ENCODE peak calls at places on chromosomes 2 and 18, in seven cellular contexts. L is upper lobe of right lung, U is GM06990, S is ovary, Q is spleen, O is fibroblast of pulmonary artery, N is heart right ventricle. R is an unnamed sample.

GRCh38 chr2:210616074-210616473 is 59.7 kb downstream of the CPS1 start:
- DNase-seq in L (no peak), U (no peak), S (no peak), Q (no peak), O (no peak), N (no peak), R (no peak)

GRCh38 chr18:35005963-35006577 is 35.1 kb upstream of the MAPRE2 start:
- DNase-seq in L (no peak), U (no peak), S (no peak), Q (no peak), O (peak), N (peak), R (no peak)

GRCh38 chr2:19536136-19536535 is 177.7 kb upstream of the OSR1 start:
- DNase-seq in L (no peak), U (no peak), S (no peak), Q (no peak), O (peak), N (no peak), R (peak)

GRCh38 chr18:3235846-3236245 is 11.8 kb upstream of the MYL12A start:
- DNase-seq in L (no peak), U (no peak), S (no peak), Q (no peak), O (no peak), N (no peak), R (no peak)

GRCh38 chr2:170882758-170883157 is 46.3 kb upstream of the GORASP2 start:
- DNase-seq in L (no peak), U (no peak), S (no peak), Q (no peak), O (no peak), N (no peak), R (no peak)

GRCh38 chr18:58495634-58496033 is 133.3 kb downstream of the ALPK2 start:
- DNase-seq in L (peak), U (no peak), S (no peak), Q (no peak), O (no peak), N (no peak), R (no peak)

GRCh38 chr2:155099784-155100183 is 401.3 kb downstream of the KCNJ3 start:
- DNase-seq in L (no peak), U (no peak), S (no peak), Q (no peak), O (no peak), N (no peak), R (peak)

GRCh38 chr2:240919786-240920782 is 13.9 kb downstream of the CROCC2 start:
- DNase-seq in L (peak), U (no peak), S (peak), Q (peak), O (no peak), N (no peak), R (peak)

GRCh38 chr2:222861411-222862067 is 703 bp downstream of the ACSL3 start:
- DNase-seq in L (peak), U (no peak), S (peak), Q (peak), O (peak), N (peak), R (peak)

GRCh38 chr2:14907014-14907612 is 274.6 kb downstream of the LRATD1 start:
- DNase-seq in L (no peak), U (no peak), S (no peak), Q (no peak), O (no peak), N (no peak), R (no peak)
- TF ChIP-seq CTCF in L (no peak), U (peak), S (no peak), Q (no peak), O (no peak), N (no peak), R (peak)

DNA sequence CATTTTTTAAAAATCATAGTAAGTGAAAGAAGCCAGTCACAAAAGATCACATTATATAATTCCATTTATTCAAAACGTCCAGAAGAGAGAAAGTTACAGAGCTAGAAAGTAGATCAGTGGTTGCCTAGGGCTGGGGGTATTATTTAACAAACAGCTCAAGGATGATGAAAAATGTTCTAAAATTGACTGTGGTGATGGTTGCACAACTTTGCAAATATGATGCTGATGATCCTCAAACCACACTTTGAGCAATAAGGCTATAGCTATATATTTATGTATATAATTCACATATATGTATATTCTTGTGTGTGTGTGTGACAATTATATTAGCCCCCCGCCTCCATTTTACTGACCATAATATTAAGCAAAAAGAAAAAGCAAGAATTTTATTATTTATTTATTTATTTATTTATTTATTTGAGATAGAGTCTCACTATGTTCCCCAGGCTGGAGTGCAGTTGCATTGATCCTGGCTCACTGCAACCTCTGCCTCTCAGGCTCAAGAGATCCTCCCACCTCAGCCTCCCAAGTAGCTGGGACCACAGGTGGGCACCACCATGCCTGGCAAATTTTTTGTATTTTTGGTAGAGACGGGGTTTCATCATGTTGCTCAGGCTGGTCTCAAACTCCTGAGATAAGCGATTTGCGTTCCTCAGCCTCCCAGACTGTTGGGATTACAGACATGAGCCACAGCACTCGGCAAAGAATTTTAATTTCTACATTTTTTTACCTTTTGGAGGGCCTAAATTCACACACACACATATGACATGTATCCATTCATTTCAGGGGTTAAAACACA is 1.9 kb downstream of the WDR12 start:
- DNase-seq in L (no peak), U (no peak), S (no peak), Q (no peak), O (peak), N (no peak), R (no peak)
- H3K4me3 ChIP-seq in L (no peak), U (peak), S (no peak), Q (no peak), O (peak), N (no peak), R (no peak)

DNA sequence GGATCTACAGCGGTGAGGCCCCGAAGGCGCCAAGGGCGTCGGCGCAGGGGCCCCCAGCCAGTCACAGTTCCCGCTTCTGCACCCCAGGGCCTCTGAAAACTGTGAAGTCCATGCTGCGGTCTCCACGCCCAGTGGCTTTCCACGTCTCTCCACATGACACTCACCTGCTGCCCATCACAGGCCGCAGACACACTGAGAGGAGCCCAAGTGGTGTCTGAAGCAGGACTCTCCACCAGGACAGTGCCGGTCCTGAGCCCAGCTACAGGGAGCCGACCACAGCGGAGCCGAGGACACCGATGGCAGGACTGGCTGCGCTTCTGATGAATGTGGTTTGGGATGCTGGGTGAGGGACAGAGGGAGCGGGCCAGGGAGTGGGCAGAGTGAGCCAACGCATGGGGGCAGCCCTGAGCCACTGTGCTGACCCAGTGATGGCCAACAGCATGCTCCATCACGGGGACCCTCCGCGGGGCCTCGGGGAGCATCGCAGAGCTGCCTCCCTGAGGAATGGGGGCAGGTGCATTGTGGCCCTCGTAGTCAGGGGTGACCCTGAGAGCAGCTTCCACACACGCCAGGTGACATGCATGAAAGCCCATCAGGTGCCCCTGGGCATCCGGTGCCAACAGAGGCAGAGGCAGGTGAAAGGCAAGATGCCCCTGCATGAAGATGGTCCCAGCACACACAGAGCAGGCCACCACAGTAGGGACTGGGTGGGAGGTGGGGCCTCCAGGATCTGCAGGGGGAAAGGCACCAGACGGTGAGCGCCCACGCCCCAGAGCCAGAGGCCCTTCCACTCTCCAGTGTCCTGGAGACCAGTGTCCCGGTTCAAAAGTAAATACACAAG is 116.6 kb downstream of the HDAC4 start:
- DNase-seq in L (peak), U (no peak), S (no peak), Q (peak), O (no peak), N (no peak), R (peak)
- TF ChIP-seq CTCF in L (no peak), U (no peak), S (no peak), Q (no peak), O (no peak), N (no peak), R (no peak)

DNA sequence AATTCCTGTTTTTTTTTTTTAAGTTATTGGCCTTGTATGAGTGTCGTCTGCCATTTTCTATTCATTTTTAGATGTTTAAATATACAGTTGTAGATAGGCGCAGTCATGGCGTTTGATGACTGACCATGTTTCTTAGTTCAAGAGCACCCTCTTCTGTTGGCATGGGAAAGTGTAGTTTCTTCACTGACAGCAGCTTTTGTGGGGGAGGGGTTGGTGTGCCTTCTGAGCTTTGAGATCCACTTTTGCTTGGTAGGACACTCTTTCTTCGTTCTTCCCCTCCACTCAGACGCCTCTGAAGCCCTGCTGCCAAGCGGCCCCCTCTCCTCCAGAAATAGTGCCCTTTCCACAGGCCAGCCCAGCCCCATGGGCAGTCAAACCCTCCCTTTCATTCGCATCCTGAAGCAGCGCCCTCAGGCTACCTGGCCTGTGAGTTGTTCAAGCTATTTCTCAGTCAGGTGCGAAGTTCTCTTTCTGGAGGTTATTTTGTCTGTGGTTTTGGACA is 492.0 kb downstream of the TNS1 start:
- DNase-seq in L (no peak), U (peak), S (peak), Q (no peak), O (peak), N (peak), R (no peak)
- H3K4me3 ChIP-seq in L (no peak), U (no peak), S (no peak), Q (no peak), O (no peak), N (peak), R (no peak)

GRCh38 chr2:128260239-128261138 is 58.2 kb downstream of the HS6ST1 start:
- DNase-seq in L (peak), U (no peak), S (no peak), Q (no peak), O (peak), N (no peak), R (peak)

GRCh38 chr2:128262315-128263253 is 56.1 kb downstream of the HS6ST1 start:
- DNase-seq in L (peak), U (no peak), S (no peak), Q (no peak), O (no peak), N (no peak), R (peak)

GRCh38 chr2:128258218-128258617 is 60.5 kb downstream of the HS6ST1 start:
- DNase-seq in L (peak), U (no peak), S (no peak), Q (no peak), O (no peak), N (no peak), R (no peak)

GRCh38 chr2:128261245-128262128 is 57.2 kb downstream of the HS6ST1 start:
- DNase-seq in L (peak), U (no peak), S (no peak), Q (no peak), O (no peak), N (no peak), R (peak)

DNA sequence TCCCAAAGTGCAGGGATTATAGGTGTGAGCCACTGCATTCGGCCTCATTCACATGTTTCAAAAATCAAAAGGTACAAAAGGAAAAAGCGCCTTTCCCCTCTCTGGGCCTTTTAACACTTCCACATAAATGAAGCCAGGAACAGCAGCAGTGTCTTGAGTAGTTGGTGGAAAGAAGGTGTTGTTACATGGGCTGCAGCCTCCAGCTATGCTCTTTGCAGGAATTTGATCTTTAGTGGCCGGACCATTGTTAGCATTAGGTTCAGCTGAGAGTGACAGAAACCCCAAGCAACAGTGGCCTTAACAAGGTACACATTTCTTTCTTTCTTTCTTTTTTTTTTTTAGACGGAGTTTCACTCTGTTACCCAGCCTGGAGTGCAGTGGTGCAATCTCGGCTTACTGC is 59.1 kb downstream of the HS6ST1 start:
- DNase-seq in L (peak), U (no peak), S (no peak), Q (no peak), O (no peak), N (no peak), R (no peak)
- TF ChIP-seq CTCF in L (no peak), U (no peak), S (no peak), Q (no peak), O (no peak), N (no peak), R (no peak)

DNA sequence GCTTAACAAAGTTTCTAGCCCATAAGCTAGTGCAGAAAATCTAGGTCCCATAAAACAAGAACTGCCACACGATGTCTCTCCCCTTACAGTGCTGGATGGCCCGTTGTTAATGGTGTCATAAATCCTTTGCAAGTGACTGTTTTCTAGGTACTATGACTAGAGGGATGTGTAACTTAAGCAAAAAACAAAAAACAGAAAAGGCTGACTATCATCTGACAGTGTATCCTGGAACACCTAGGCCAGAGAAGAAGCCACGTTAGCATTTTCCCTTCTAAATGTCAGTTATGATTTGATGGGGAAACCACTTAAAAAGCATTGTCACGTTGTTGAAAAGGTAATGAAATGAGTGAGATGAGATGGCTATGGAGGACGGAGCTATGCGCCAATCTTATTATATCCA is 2.4 kb downstream of the CASP8 start:
- DNase-seq in L (no peak), U (no peak), S (no peak), Q (no peak), O (no peak), N (no peak), R (no peak)
- H3K4me3 ChIP-seq in L (peak), U (no peak), S (no peak), Q (peak), O (no peak), N (no peak), R (no peak)

GRCh38 chr2:219490600-219491130 is 8.0 kb upstream of the GMPPA start:
- DNase-seq in L (no peak), U (no peak), S (no peak), Q (no peak), O (no peak), N (no peak), R (no peak)

GRCh38 chr2:219489315-219489714 is 9.4 kb upstream of the GMPPA start:
- DNase-seq in L (no peak), U (no peak), S (no peak), Q (no peak), O (no peak), N (no peak), R (no peak)

GRCh38 chr2:219491278-219491967 is 7.3 kb upstream of the GMPPA start:
- DNase-seq in L (no peak), U (no peak), S (no peak), Q (no peak), O (no peak), N (peak), R (no peak)

GRCh38 chr2:219488844-219489194 is 9.9 kb upstream of the GMPPA start:
- DNase-seq in L (no peak), U (no peak), S (no peak), Q (no peak), O (no peak), N (no peak), R (no peak)

DNA sequence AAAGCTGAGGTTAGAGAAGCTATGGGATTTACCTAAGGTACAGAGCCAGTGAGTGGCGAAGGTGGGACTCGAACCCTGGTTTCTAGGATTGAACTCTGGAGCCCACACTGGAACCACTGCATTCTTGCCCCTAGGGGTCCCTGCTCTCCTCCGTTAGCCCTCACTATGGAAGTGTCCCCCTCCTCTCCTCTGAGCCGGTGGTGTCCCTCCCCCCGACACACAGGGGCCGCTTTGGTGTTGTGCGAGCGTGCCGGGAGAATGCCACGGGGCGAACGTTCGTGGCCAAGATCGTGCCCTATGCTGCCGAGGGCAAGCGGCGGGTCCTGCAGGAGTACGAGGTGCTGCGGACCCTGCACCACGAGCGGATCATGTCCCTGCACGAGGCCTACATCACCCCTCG is 8.5 kb upstream of the GMPPA start:
- DNase-seq in L (no peak), U (no peak), S (no peak), Q (no peak), O (no peak), N (no peak), R (no peak)
- TF ChIP-seq CTCF in L (no peak), U (no peak), S (no peak), Q (no peak), O (peak), N (no peak), R (no peak)